ENCODE peak calls at places on chromosomes 3 and 15, in ten cellular contexts. F, K, O, A, Z, N, W, J, C and T are unnamed samples.

GRCh38 chr3:170725285-170725731 is 139.4 kb upstream of the SLC7A14 start:
- DNase-seq in F (no peak), K (no peak), O (no peak), A (no peak), Z (no peak), N (no peak), W (no peak), J (no peak), C (peak; percentile 82), T (no peak)

GRCh38 chr3:181808053-181808452 is 96.3 kb downstream of the SOX2 start:
- DNase-seq in F (no peak), K (no peak), O (no peak), A (no peak), Z (no peak), N (no peak), W (no peak), J (no peak), C (no peak), T (no peak)

GRCh38 chr3:88151358-88151757 is 1.6 kb downstream of the C3orf38 start:
- DNase-seq in F (no peak), K (no peak), O (no peak), A (no peak), Z (no peak), N (no peak), W (peak; percentile 14), J (no peak), C (peak; percentile 30), T (no peak)

GRCh38 chr3:481680-482079 is 285.1 kb downstream of the CHL1 start:
- DNase-seq in F (no peak), K (no peak), O (no peak), A (no peak), Z (peak; percentile 4), N (no peak), W (no peak), J (peak; percentile 6), C (no peak), T (no peak)

GRCh38 chr3:31445701-31446100 is 87.0 kb upstream of the STT3B start:
- DNase-seq in F (no peak), K (no peak), O (no peak), A (no peak), Z (no peak), N (no peak), W (no peak), J (no peak), C (no peak), T (no peak)

GRCh38 chr3:195102609-195103467 is 168.1 kb downstream of the XXYLT1 start:
- DNase-seq in F (no peak), K (peak; percentile 55), O (no peak), A (no peak), Z (no peak), N (peak; percentile 98), W (peak; percentile 98), J (peak; percentile 48), C (peak; percentile 98), T (no peak)

GRCh38 chr3:15794303-15794771 is 3.4 kb downstream of the ANKRD28 start:
- DNase-seq in F (no peak), K (no peak), O (no peak), A (no peak), Z (no peak), N (peak; percentile 54), W (no peak), J (no peak), C (peak; percentile 60), T (peak; percentile 57)

GRCh38 chr3:183410280-183410679 is 18.1 kb downstream of the MCF2L2 start:
- DNase-seq in F (no peak), K (no peak), O (no peak), A (no peak), Z (no peak), N (no peak), W (peak; percentile 91), J (no peak), C (no peak), T (no peak)

GRCh38 chr15:69474291-69474690 is 21.7 kb downstream of the RPLP1 start:
- DNase-seq in F (no peak), K (no peak), O (no peak), A (no peak), Z (no peak), N (peak; percentile 56), W (peak; percentile 47), J (no peak), C (no peak), T (no peak)

GRCh38 chr3:48597408-48597800 is 2.3 kb upstream of the COL7A1 start:
- DNase-seq in F (no peak), K (no peak), O (no peak), A (no peak), Z (no peak), N (no peak), W (no peak), J (no peak), C (no peak), T (no peak)

GRCh38 chr3:37964716-37965115 is 25.9 kb upstream of the VILL start:
- DNase-seq in F (no peak), K (no peak), O (no peak), A (no peak), Z (no peak), N (no peak), W (no peak), J (no peak), C (no peak), T (no peak)

GRCh38 chr3:121719423-121719822 is 30.1 kb downstream of the GOLGB1 start:
- DNase-seq in F (no peak), K (no peak), O (no peak), A (no peak), Z (no peak), N (no peak), W (no peak), J (no peak), C (no peak), T (no peak)

GRCh38 chr3:134682196-134682880 is 31.5 kb upstream of the KY start:
- DNase-seq in F (no peak), K (no peak), O (no peak), A (no peak), Z (no peak), N (no peak), W (no peak), J (no peak), C (peak; percentile 46), T (no peak)

GRCh38 chr15:20341901-20342605 is 199.5 kb downstream of the GOLGA6L6 start:
- DNase-seq in F (no peak), K (peak; percentile 41), O (no peak), A (no peak), Z (no peak), N (peak; percentile 53), W (no peak), J (no peak), C (no peak), T (no peak)

GRCh38 chr3:29408676-29409075 is 127.8 kb downstream of the RBMS3 start:
- DNase-seq in F (no peak), K (no peak), O (no peak), A (no peak), Z (no peak), N (no peak), W (no peak), J (no peak), C (peak; percentile 57), T (no peak)